ENCODE peak calls at places on chromosomes 7 and 10, in five cellular contexts. C is uterus, G is H54, K is heart left ventricle, R is right lobe of liver. U is an unnamed sample.

GRCh38 chr7:6376820-6377219 is 70.9 kb downstream of the DAGLB start:
- DNase-seq in K (no peak), C (no peak), R (peak), G (no peak), U (peak)

GRCh38 chr7:113562242-113562641 is 356.6 kb downstream of the PPP1R3A start:
- DNase-seq in G (no peak), C (no peak), K (no peak), R (no peak), U (no peak)

GRCh38 chr10:129467346-129468119 is 492 bp downstream of the MGMT start:
- DNase-seq in K (no peak), R (peak), G (no peak), C (no peak), U (peak)

GRCh38 chr7:142352543-142352942 is 94.7 kb upstream of the PRSS58 start:
- DNase-seq in K (no peak), C (no peak), R (no peak), G (no peak), U (peak)

GRCh38 chr10:93962973-93963372 is 30.8 kb upstream of the PLCE1 start:
- DNase-seq in G (no peak), R (no peak), K (no peak), C (no peak), U (no peak)

GRCh38 chr7:158828343-158829020 is 827 bp downstream of the ESYT2 start:
- DNase-seq in K (peak), R (peak), C (peak), G (no peak), U (peak)

GRCh38 chr10:31745612-31746376 is 182.8 kb downstream of the ARHGAP12 start:
- DNase-seq in K (no peak), G (peak), R (no peak), C (no peak), U (peak)

GRCh38 chr10:1597370-1598146 is 139.8 kb downstream of the ADARB2 start:
- DNase-seq in C (no peak), G (no peak), K (no peak), R (no peak), U (no peak)

GRCh38 chr7:149819961-149820340 is 18.2 kb upstream of the ZNF862 start:
- DNase-seq in G (no peak), K (no peak), R (no peak), C (no peak), U (no peak)

GRCh38 chr10:90834326-90834725 is 23.5 kb downstream of the HTR7 start:
- DNase-seq in G (no peak), K (no peak), R (no peak), C (no peak), U (no peak)

GRCh38 chr7:672891-673290 is 53.6 kb upstream of the DNAAF5 start:
- DNase-seq in C (no peak), K (no peak), G (no peak), R (no peak), U (no peak)

GRCh38 chr7:2644514-2645273 is 12.9 kb downstream of the TTYH3 start:
- DNase-seq in G (no peak), C (no peak), R (no peak), K (peak), U (no peak)

GRCh38 chr7:42677751-42678231 is 234.1 kb downstream of the C7orf25 start:
- DNase-seq in R (no peak), K (no peak), G (peak), C (peak), U (no peak)

GRCh38 chr10:43943825-43944360 is 295.2 kb upstream of the ZNF32 start:
- DNase-seq in G (no peak), K (no peak), C (no peak), R (peak), U (no peak)

GRCh38 chr7:66118603-66119002 is 4.0 kb downstream of the CRCP start:
- DNase-seq in K (no peak), C (no peak), G (no peak), R (no peak), U (no peak)

GRCh38 chr7:120949393-120949799 is 1.2 kb upstream of the ING3 start:
- DNase-seq in K (no peak), G (no peak), R (no peak), C (no peak), U (peak)

GRCh38 chr7:120951826-120952225 is 1.2 kb downstream of the ING3 start:
- DNase-seq in R (no peak), C (no peak), K (no peak), G (no peak), U (no peak)

GRCh38 chr7:120950026-120950538 is 495 bp upstream of the ING3 start:
- DNase-seq in G (no peak), C (no peak), K (no peak), R (no peak), U (peak)

GRCh38 chr7:120951309-120951706 is 731 bp downstream of the ING3 start:
- DNase-seq in R (no peak), C (no peak), G (no peak), K (no peak), U (no peak)

DNA sequence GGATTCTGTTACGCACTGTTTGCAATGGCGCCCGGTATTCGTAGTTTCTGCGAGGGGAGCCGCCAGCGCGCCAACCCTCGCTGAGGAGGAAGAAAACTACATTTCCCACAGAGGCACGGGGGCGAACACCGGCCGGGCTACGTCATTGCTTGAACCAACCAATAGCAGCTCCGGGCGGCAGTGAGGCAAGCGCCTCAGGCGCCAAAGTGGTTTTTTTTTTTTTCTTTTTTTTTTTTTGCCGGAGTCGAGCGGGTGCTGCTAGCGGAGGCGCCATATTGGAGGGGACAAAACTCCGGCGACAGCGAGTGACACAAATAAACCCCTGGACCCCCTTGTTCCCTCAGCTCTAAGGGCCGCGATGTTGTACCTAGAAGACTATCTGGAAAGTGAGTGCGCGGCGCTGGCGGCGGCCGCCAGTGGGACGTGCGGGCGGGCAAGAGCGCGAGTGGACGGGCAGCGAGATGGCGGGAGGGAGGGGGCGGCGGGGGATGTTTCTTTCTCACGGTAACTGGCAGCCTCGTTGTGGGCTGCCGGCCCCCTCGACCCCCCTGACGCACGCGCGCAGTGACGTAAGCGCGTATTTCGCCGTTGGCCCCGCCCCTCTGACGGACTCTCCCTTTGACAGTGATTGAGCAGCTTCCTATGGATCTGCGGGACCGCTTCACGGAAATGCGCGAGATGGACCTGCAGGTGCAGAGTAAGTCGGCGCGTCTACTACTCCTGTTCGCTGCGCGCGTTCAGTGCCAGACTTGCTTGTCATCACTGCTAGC is at the start of gene ING3:
- DNase-seq in R (peak), K (peak), G (peak), C (peak), U (peak)
- TF ChIP-seq POLR2A in R (peak), K (peak), G (peak), C (peak), U (peak)

DNA sequence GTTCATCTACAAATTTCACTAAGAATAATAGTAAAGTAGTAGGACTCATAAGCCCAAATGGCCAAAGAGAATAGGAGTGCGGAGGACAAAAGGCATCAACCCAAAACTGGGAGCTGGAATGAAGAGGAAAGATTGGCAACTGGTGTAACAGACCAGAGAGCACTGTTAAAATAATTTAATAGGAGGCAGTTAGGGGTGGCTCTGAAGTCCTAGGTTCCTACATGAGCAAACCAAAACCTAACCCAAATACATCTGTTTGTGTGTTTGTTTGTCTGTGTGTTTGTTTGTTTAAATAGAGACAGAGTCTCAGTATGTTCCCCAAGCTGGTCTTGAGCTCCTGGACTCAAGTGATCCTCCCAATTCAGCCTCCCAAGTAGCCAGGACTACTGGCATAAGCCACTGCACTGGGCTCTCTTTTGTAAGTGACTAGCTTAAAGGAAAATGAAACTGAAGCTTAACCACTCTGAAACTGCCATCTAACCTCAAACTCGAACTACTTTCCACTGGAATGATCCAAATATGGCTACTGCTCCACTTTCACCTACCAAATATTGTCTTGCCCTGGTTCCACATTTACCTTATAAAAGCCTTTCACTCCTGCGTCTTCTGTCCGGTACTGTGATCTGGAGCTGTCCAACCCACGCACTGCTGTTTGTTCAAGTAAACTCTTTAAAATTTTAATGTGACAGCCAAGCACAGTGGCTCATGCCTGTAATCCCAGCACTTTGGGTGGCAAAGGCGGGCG is 94.9 kb downstream of the AKR1D1 start:
- DNase-seq in K (no peak), R (no peak), G (no peak), C (no peak), U (no peak)
- TF ChIP-seq POLR2A in K (no peak), R (no peak), G (no peak), C (no peak), U (no peak)

GRCh38 chr10:119412831-119413737 is 129.4 kb downstream of the RGS10 start:
- DNase-seq in C (no peak), K (peak), G (no peak), R (no peak), U (no peak)
- TF ChIP-seq POLR2A in C (no peak), K (no peak), G (no peak), R (no peak), U (no peak)

DNA sequence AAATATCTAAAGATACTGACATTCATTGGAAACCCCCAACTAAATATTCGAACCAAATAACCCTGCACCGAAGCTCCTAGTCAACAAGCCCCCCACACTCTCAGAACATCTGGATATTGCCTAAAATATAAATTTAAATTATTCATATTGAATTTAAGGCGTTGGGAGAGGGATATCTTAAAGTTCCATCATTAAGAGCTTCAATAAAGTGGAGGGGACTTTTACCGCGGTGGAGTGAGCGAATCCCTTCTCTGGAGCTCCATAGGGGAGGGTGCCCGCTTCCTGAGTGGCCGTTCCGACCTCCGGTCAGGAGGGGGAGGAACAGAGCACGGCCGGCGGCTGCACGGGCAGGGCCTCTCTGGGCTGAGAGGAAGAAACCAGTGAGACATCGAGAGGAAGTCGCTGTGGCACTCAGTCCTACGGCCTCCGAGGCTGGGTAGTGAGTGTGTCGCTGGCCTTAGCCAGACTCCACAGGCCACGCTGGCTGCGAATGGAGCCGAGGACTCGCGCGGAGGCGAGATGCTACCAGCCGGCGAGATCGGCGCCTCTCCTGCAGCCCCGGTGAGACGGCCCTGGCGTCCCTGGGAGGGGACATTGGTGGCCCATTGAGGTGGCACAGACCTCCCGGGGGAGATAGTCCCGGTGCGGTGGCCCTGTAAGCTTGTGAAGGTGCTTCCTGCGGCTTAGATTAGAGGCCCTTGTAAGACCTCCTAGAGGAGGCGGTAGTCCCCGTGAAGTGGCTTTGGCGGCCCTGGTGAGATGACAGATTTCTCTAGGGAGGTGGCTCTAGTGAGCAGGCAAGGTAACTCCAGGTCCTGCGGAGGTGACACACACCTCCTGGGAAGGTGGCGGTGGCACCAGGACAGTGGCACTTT is at the start of gene RINT1:
- DNase-seq in C (peak), R (peak), K (peak), G (peak), U (peak)
- TF ChIP-seq POLR2A in C (peak), R (peak), K (peak), G (peak), U (peak)

GRCh38 chr10:83760142-83760541 is 379.2 kb upstream of the GHITM start:
- DNase-seq in C (no peak), G (no peak), R (no peak), K (no peak), U (no peak)
- TF ChIP-seq POLR2A in C (no peak), G (no peak), R (no peak), K (no peak), U (no peak)

GRCh38 chr10:70672165-70672992 is at the start of gene ADAMTS14:
- DNase-seq in G (peak), R (no peak), C (no peak), K (no peak), U (peak)
- TF ChIP-seq POLR2A in G (peak), R (no peak), C (no peak), K (no peak), U (peak)

DNA sequence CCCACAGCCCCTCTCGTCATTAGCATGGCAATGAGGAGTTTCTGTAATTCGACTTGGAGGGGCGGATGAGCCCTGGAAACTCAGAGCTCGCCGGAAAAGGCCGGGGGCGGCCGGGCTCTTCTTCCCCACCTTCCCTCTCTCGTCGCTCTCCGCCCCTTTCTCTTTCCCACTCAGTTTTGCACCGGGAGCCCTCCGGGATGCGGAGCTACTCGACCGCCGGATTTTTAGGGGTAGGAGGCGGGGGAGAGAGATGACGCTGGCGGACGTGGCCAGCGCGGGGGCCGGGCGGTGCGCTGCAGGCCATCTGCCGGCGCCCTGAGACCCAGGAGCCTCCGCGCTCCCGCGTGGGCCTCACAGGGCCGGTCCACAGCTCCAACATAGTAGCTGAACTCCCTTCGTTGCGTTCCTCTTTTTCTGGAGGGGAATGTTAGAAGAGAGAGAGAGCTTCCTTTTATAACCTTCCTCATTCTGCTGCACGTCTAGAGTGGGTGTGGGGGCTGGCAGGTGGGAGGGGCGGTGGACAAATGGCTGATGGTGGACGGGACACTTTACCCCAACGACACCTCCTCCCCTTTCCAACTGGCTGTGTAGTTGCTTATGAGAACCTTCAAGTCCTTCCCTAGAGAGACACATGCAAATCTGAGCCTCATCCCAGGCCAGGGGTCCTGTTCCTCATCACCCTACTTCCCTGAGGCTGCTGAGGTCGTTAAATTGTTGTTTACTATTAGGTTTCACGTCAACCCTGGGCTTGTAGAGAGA is 1.1 kb upstream of the HOXA1 start:
- DNase-seq in K (peak), G (no peak), C (peak), R (no peak), U (peak)
- TF ChIP-seq POLR2A in K (no peak), G (peak), C (no peak), R (peak), U (peak)

DNA sequence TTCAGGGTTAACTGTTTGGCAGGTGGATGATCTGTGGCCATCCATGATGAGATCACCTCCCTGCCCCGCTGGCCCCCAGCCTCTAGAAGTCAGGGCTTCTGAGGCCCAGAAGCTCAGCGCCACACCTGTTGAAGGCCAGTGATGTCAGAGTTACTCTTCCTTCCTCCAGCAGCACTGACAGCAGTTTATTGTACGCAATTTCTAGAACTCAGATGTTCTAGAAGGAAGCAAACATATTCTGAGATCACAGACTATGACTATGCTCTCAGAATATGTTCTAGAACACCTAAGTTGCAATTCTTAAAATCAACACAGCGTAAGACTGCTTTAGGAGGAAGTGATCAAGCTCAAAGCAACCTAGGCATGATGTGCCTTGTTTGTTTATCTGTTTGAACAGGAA is 196.3 kb upstream of the KLF14 start:
- DNase-seq in R (no peak), C (no peak), K (no peak), G (no peak), U (no peak)
- TF ChIP-seq POLR2A in R (no peak), C (no peak), K (no peak), G (no peak), U (no peak)

GRCh38 chr10:119896061-119896655 is 3.6 kb downstream of the SEC23IP start:
- DNase-seq in K (no peak), G (no peak), R (no peak), C (no peak), U (peak)

GRCh38 chr10:119896937-119897336 is 4.4 kb downstream of the SEC23IP start:
- DNase-seq in C (peak), K (peak), R (peak), G (no peak), U (no peak)

GRCh38 chr10:119897366-119897765 is 4.8 kb downstream of the SEC23IP start:
- DNase-seq in G (no peak), C (no peak), K (no peak), R (no peak), U (no peak)

GRCh38 chr10:119893845-119894427 is 1.4 kb downstream of the SEC23IP start:
- DNase-seq in C (no peak), R (no peak), K (no peak), G (no peak), U (no peak)

DNA sequence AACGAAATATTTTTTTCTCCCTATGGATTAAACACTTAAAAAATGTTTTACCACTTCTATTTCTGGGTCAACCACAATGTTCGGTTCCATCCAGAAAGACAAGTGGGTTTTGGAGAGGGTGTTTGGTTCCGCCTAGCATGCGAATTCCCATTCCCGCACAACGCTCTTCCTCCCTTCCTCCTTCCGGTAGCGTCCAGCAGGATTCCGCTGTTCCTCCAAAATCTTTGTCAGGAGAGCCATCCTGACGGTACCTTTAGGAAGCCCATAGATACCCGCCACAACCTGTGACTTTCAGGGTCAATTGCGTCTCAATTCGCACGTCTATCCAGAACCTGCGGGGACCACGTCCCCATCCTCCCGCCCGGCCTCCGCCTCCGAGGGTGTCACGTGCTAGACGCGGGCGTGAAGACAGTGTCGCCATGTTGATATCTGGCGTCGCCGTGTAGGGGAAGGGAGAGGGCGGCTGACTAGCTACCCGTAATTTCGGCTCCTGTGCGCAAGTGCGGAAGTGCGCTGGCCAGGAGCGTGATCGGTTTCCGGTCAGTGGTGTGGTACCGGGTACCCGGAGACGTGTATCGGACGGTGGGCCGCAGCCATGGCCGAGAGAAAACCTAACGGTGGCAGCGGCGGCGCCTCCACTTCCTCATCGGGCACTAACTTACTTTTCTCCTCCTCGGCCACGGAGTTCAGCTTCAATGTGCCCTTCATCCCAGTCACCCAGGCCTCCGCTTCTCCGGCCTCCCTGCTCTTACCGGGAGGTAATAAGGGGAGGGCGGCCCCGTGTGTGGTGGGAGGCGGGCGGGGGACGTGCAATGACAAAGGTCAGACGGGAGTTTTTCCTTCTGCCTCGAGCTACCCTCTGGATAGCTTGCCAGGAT is at the start of gene SEC23IP:
- DNase-seq in R (peak), C (peak), K (peak), G (peak), U (peak)
- TF ChIP-seq POLR2A in R (peak), C (peak), K (peak), G (peak), U (peak)